ENCODE peak calls at places on chromosomes 3 and 15, in four cellular contexts. One of them, this sample, is unnamed.

GRCh38 chr3:173395412-173396181 is 1.9 kb upstream of the NLGN1 start:
- DNase-seq in GM12878: no peak
- DNase-seq in HepG2: no peak
- DNase-seq in K562: peak
- DNase-seq in this sample: peak

GRCh38 chr3:99674086-99674789 is 35.8 kb downstream of the COL8A1 start:
- DNase-seq in GM12878: no peak
- DNase-seq in HepG2: no peak
- DNase-seq in K562: no peak
- DNase-seq in this sample: no peak

GRCh38 chr3:127089487-127090145 is 103.3 kb upstream of the PRR23E start:
- DNase-seq in GM12878: no peak
- DNase-seq in HepG2: no peak
- DNase-seq in K562: no peak
- DNase-seq in this sample: no peak

GRCh38 chr15:52100807-52101206 is 11.8 kb downstream of the BCL2L10 start:
- DNase-seq in GM12878: peak
- DNase-seq in HepG2: no peak
- DNase-seq in K562: peak
- DNase-seq in this sample: no peak

GRCh38 chr3:142904639-142905441 is 16.0 kb upstream of the PCOLCE2 start:
- DNase-seq in GM12878: no peak
- DNase-seq in HepG2: peak
- DNase-seq in K562: peak
- DNase-seq in this sample: peak

GRCh38 chr15:23594252-23594770 is 28.8 kb downstream of the MKRN3 start:
- DNase-seq in GM12878: no peak
- DNase-seq in HepG2: no peak
- DNase-seq in K562: no peak
- DNase-seq in this sample: no peak

GRCh38 chr3:86995537-86995936 is 4.6 kb upstream of the VGLL3 start:
- DNase-seq in GM12878: no peak
- DNase-seq in HepG2: no peak
- DNase-seq in K562: peak
- DNase-seq in this sample: no peak

GRCh38 chr3:11145888-11146287 is 8.4 kb upstream of the HRH1 start:
- DNase-seq in GM12878: no peak
- DNase-seq in HepG2: no peak
- DNase-seq in K562: no peak
- DNase-seq in this sample: no peak

GRCh38 chr15:28933710-28934445 is 48.1 kb downstream of the APBA2 start:
- DNase-seq in GM12878: no peak
- DNase-seq in HepG2: peak
- DNase-seq in K562: peak
- DNase-seq in this sample: no peak

GRCh38 chr3:31294430-31295149 is 238.1 kb upstream of the STT3B start:
- DNase-seq in GM12878: no peak
- DNase-seq in HepG2: no peak
- DNase-seq in K562: no peak
- DNase-seq in this sample: no peak

GRCh38 chr15:41577863-41578735 is 19.1 kb downstream of the TYRO3 start:
- DNase-seq in GM12878: no peak
- DNase-seq in HepG2: no peak
- DNase-seq in K562: no peak
- DNase-seq in this sample: no peak

GRCh38 chr15:59616390-59616789 is 4.8 kb downstream of the GCNT3 start:
- DNase-seq in GM12878: no peak
- DNase-seq in HepG2: peak
- DNase-seq in K562: no peak
- DNase-seq in this sample: no peak

GRCh38 chr15:99137111-99137546 is 32.2 kb downstream of the SYNM start:
- DNase-seq in GM12878: no peak
- DNase-seq in HepG2: no peak
- DNase-seq in K562: no peak
- DNase-seq in this sample: no peak

GRCh38 chr15:74826372-74826819 is at the start of gene CPLX3:
- DNase-seq in GM12878: no peak
- DNase-seq in HepG2: no peak
- DNase-seq in K562: peak
- DNase-seq in this sample: no peak

GRCh38 chr3:119302697-119303630 is 8.8 kb downstream of the ARHGAP31 start:
- DNase-seq in GM12878: no peak
- DNase-seq in HepG2: no peak
- DNase-seq in K562: no peak
- DNase-seq in this sample: no peak

GRCh38 chr3:53156368-53156834 is 4.6 kb upstream of the PRKCD start:
- DNase-seq in GM12878: no peak
- DNase-seq in HepG2: no peak
- DNase-seq in K562: no peak
- DNase-seq in this sample: no peak

GRCh38 chr15:37106490-37107001 is 6.2 kb upstream of the MEIS2 start:
- DNase-seq in GM12878: no peak
- DNase-seq in HepG2: no peak
- DNase-seq in K562: peak
- DNase-seq in this sample: no peak

GRCh38 chr3:65551945-65552344 is 486.8 kb downstream of the MAGI1 start:
- DNase-seq in GM12878: no peak
- DNase-seq in HepG2: no peak
- DNase-seq in K562: no peak
- DNase-seq in this sample: no peak

GRCh38 chr3:106206165-106206564 is 337.4 kb upstream of the CBLB start:
- DNase-seq in GM12878: peak
- DNase-seq in HepG2: no peak
- DNase-seq in K562: no peak
- DNase-seq in this sample: no peak

GRCh38 chr3:154792828-154793227 is 287.3 kb upstream of the MME start:
- DNase-seq in GM12878: no peak
- DNase-seq in HepG2: no peak
- DNase-seq in K562: no peak
- DNase-seq in this sample: no peak

GRCh38 chr3:154181127-154181691 is 60.0 kb downstream of the ARHGEF26 start:
- DNase-seq in GM12878: no peak
- DNase-seq in HepG2: no peak
- DNase-seq in K562: no peak
- DNase-seq in this sample: no peak

GRCh38 chr15:90407871-90408317 is 19.9 kb downstream of the IQGAP1 start:
- DNase-seq in GM12878: no peak
- DNase-seq in HepG2: no peak
- DNase-seq in K562: no peak
- DNase-seq in this sample: no peak

GRCh38 chr15:46677491-46677890 is 1039.8 kb upstream of the SEMA6D start:
- DNase-seq in GM12878: no peak
- DNase-seq in HepG2: no peak
- DNase-seq in K562: no peak
- DNase-seq in this sample: no peak

GRCh38 chr3:62882676-62883228 is 7.5 kb upstream of the CADPS start:
- DNase-seq in GM12878: no peak
- DNase-seq in HepG2: no peak
- DNase-seq in K562: no peak
- DNase-seq in this sample: no peak

GRCh38 chr3:66140106-66140505 is 80.7 kb upstream of the SLC25A26 start:
- DNase-seq in GM12878: no peak
- DNase-seq in HepG2: no peak
- DNase-seq in K562: no peak
- DNase-seq in this sample: no peak

GRCh38 chr3:195925746-195926145 is 17.4 kb upstream of the TNK2 start:
- DNase-seq in GM12878: no peak
- DNase-seq in HepG2: no peak
- DNase-seq in K562: no peak
- DNase-seq in this sample: no peak

GRCh38 chr3:11335056-11335608 is 62.9 kb downstream of the ATG7 start:
- DNase-seq in GM12878: peak
- DNase-seq in HepG2: peak
- DNase-seq in K562: peak
- DNase-seq in this sample: peak

GRCh38 chr3:126696701-126697267 is 7.3 kb upstream of the CHCHD6 start:
- DNase-seq in GM12878: no peak
- DNase-seq in HepG2: no peak
- DNase-seq in K562: no peak
- DNase-seq in this sample: no peak

GRCh38 chr3:166456291-166456690 is 619.1 kb upstream of the BCHE start:
- DNase-seq in GM12878: no peak
- DNase-seq in HepG2: no peak
- DNase-seq in K562: no peak
- DNase-seq in this sample: no peak

GRCh38 chr15:29934251-29934650 is 112.0 kb upstream of the TJP1 start:
- DNase-seq in GM12878: no peak
- DNase-seq in HepG2: no peak
- DNase-seq in K562: no peak
- DNase-seq in this sample: no peak
- TF ChIP-seq FOXM1 in GM12878: no peak
- TF ChIP-seq FOXM1 in HepG2: no peak
- TF ChIP-seq FOXM1 in K562: no peak
- TF ChIP-seq FOXM1 in this sample: no peak

GRCh38 chr3:50242371-50242770 is 6.4 kb downstream of the GNAI2 start:
- DNase-seq in GM12878: no peak
- DNase-seq in HepG2: no peak
- DNase-seq in K562: no peak
- DNase-seq in this sample: no peak

GRCh38 chr3:50243552-50243895 is 7.5 kb downstream of the GNAI2 start:
- DNase-seq in GM12878: no peak
- DNase-seq in HepG2: no peak
- DNase-seq in K562: no peak
- DNase-seq in this sample: no peak

GRCh38 chr3:50239649-50240048 is 3.6 kb downstream of the GNAI2 start:
- DNase-seq in GM12878: no peak
- DNase-seq in HepG2: no peak
- DNase-seq in K562: no peak
- DNase-seq in this sample: no peak

GRCh38 chr3:50242778-50243551 is 7.0 kb downstream of the GNAI2 start:
- DNase-seq in GM12878: no peak
- DNase-seq in HepG2: no peak
- DNase-seq in K562: peak
- DNase-seq in this sample: no peak

DNA sequence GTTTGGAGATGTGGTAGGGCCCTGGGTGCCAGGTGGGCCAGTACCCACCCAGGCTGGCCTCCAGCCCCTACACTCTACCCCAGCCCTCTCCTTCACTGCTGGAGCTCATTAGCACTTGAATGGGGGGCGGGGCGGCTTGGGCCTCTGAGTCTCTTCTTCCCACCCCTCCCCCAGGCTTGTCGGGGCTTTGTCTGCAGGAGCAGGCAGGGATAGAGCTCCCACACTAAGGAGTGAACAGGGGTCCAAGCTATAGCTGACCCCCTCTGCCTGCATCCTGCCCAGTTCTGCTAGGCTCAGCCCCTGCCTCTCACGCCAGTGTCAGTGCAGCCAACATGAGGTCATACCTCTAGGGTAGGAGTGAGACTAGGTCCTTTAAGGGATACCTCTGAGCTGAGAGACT is 5.2 kb downstream of the GNAI2 start:
- DNase-seq in GM12878: no peak
- DNase-seq in HepG2: no peak
- DNase-seq in K562: no peak
- DNase-seq in this sample: no peak
- TF ChIP-seq TARDBP in GM12878: no peak
- TF ChIP-seq TARDBP in HepG2: no peak
- TF ChIP-seq TARDBP in K562: no peak
- TF ChIP-seq TARDBP in this sample: no peak

GRCh38 chr3:12810963-12811362 is 14.5 kb downstream of the CAND2 start:
- DNase-seq in GM12878: no peak
- DNase-seq in HepG2: no peak
- DNase-seq in K562: peak
- DNase-seq in this sample: no peak
- TF ChIP-seq FOXM1 in GM12878: no peak
- TF ChIP-seq FOXM1 in HepG2: no peak
- TF ChIP-seq FOXM1 in K562: no peak
- TF ChIP-seq FOXM1 in this sample: no peak

DNA sequence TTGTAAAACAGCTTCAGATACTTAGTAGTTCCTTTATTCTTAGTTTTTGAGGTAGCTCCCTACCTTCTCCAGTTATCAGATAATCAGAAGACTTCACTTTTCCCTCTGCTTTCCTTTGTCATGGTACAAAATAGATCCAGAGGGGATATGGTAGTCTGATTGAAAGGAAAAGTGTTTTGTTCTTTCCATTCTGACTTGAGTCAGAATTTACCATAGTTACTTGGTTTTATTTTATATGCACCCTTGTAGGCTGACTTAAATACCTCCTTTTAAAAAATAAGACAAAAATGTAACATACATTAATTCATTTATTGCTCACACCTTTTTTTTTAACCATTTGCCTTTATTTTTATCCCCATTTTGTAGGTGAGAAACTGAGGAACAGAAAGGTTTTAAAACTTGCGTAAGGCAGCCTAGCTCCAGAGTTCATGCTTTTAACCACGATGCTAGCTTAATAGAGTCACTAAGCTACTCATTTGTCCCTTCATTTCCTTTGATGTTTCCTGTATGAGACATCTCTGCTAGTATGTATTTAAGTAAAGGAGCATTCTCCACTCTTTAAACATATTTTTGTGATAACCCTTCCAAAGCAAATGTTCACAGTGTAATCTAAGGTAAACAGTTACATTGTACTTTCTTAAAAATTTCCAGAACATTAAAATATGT is 187.5 kb downstream of the KLHL25 start:
- DNase-seq in GM12878: no peak
- DNase-seq in HepG2: peak
- DNase-seq in K562: no peak
- DNase-seq in this sample: no peak
- TF ChIP-seq TARDBP in GM12878: no peak
- TF ChIP-seq TARDBP in HepG2: no peak
- TF ChIP-seq TARDBP in K562: no peak
- TF ChIP-seq TARDBP in this sample: no peak

DNA sequence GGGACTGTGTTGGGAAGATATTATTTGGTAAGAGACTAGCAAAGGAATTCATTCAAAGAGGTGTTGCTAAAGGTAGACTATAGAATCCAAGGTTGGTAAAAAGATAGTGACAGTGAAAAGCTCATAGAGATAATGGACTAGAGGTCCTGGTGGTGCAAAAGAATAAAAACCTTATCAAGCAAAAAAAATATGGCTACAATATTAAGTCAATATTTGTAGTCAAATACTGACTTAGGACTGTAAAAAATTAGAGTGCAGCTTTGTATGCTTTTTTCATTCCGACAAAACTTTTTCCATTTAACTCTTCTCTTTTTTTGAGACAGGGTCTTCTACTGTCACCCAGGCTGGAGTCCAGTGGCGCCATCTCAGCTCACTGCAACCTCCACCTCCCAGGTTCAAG is 444.0 kb upstream of the AGTR1 start:
- DNase-seq in GM12878: no peak
- DNase-seq in HepG2: no peak
- DNase-seq in K562: no peak
- DNase-seq in this sample: no peak
- TF ChIP-seq FOXM1 in GM12878: no peak
- TF ChIP-seq FOXM1 in HepG2: no peak
- TF ChIP-seq FOXM1 in K562: no peak
- TF ChIP-seq FOXM1 in this sample: no peak